ENCODE peak calls at places on chromosome 13, in five cellular contexts. Y is dorsolateral prefrontal cortex; Q is NCI-H69; X is ovary; V is stimulated activated CD8-positive, alpha-beta memory T cell treated with anti-CD3 and anti-CD28 coated beads, Interleukin-2, amount 100 ng/mL, for 1 hour. T is an unnamed sample.

GRCh38 chr13:101579291-101579802 is 126.9 kb downstream of the ITGBL1 start:
- DNase-seq in Y (peak), Q (peak), X (no peak), V (no peak), T (no peak)

GRCh38 chr13:24232474-24232873 is 72.0 kb downstream of the SPATA13 start:
- DNase-seq in V (no peak), Y (no peak), Q (no peak), X (no peak), T (no peak)

GRCh38 chr13:61531383-61532065 is 115.9 kb upstream of the PCDH20 start:
- DNase-seq in V (no peak), Y (no peak), X (no peak), Q (no peak), T (no peak)

GRCh38 chr13:70391678-70392077 is 283.4 kb upstream of the KLHL1 start:
- DNase-seq in X (no peak), Q (peak), V (no peak), Y (no peak), T (peak)

GRCh38 chr13:20505405-20506366 is 20.0 kb downstream of the CRYL1 start:
- DNase-seq in Q (no peak), Y (no peak), X (no peak), V (no peak), T (no peak)

GRCh38 chr13:50069255-50069654 is 54.0 kb downstream of the KCNRG start:
- DNase-seq in X (no peak), Y (no peak), V (no peak), Q (no peak), T (no peak)

GRCh38 chr13:43085545-43085944 is 62.2 kb downstream of the DNAJC15 start:
- DNase-seq in V (no peak), Y (no peak), X (no peak), Q (peak), T (no peak)

GRCh38 chr13:73938375-73939070 is 195.7 kb downstream of the KLF12 start:
- DNase-seq in Y (no peak), Q (peak), V (no peak), X (no peak), T (no peak)

GRCh38 chr13:62085337-62085736 is 669.7 kb upstream of the PCDH20 start:
- DNase-seq in V (no peak), Q (peak), X (no peak), Y (no peak), T (no peak)

GRCh38 chr13:30388401-30389283 is 33.7 kb upstream of the UBE2L5 start:
- DNase-seq in X (peak), V (no peak), Y (no peak), Q (no peak), T (no peak)

GRCh38 chr13:33992891-33993336 is 175.0 kb downstream of the RFC3 start:
- DNase-seq in Y (no peak), Q (peak), V (no peak), X (no peak), T (peak)

GRCh38 chr13:30346159-30346788 is 38.9 kb upstream of the KATNAL1 start:
- DNase-seq in Y (no peak), V (peak), Q (no peak), X (no peak), T (no peak)

GRCh38 chr13:24097667-24098066 is 62.9 kb upstream of the SPATA13 start:
- DNase-seq in Y (no peak), X (no peak), V (no peak), Q (no peak), T (no peak)

GRCh38 chr13:80802946-80803345 is 462.0 kb upstream of the SPRY2 start:
- DNase-seq in X (no peak), Y (no peak), Q (no peak), V (no peak), T (no peak)

GRCh38 chr13:79393564-79394249 is 12.3 kb downstream of the RBM26 start:
- DNase-seq in Q (peak), V (no peak), Y (no peak), X (no peak), T (peak)

GRCh38 chr13:93769126-93769525 is 542.5 kb downstream of the GPC6 start:
- DNase-seq in V (no peak), X (no peak), Q (no peak), Y (no peak), T (no peak)

T was measured in NCI-H1092.